ENCODE peak calls at places on chromosomes 6 and 20, in seven cellular contexts. One of them, this sample, is unnamed.

GRCh38 chr6:72703093-72703492 is 81.2 kb downstream of the KCNQ5 start:
- DNase-seq in Peyer's patch: no peak
- DNase-seq in HEK293T: no peak
- DNase-seq in amygdala: no peak
- DNase-seq in activated effector memory CD4-positive, alpha-beta T cell treated with anti-CD3 and anti-CD28 coated beads, Interleukin-2, amount 50 U/mL, for 16 hours: no peak
- DNase-seq in CD8-positive, alpha-beta T cell: no peak
- DNase-seq in SW480: no peak
- DNase-seq in this sample: no peak

GRCh38 chr6:75633045-75633444 is 31.4 kb downstream of the SENP6 start:
- DNase-seq in Peyer's patch: no peak
- DNase-seq in CD8-positive, alpha-beta T cell: no peak
- DNase-seq in amygdala: no peak
- DNase-seq in activated effector memory CD4-positive, alpha-beta T cell treated with anti-CD3 and anti-CD28 coated beads, Interleukin-2, amount 50 U/mL, for 16 hours: no peak
- DNase-seq in SW480: no peak
- DNase-seq in HEK293T: no peak
- DNase-seq in this sample: no peak

GRCh38 chr6:131378874-131379273 is 194.2 kb upstream of the ARG1 start:
- DNase-seq in HEK293T: no peak
- DNase-seq in CD8-positive, alpha-beta T cell: no peak
- DNase-seq in SW480: no peak
- DNase-seq in Peyer's patch: no peak
- DNase-seq in activated effector memory CD4-positive, alpha-beta T cell treated with anti-CD3 and anti-CD28 coated beads, Interleukin-2, amount 50 U/mL, for 16 hours: no peak
- DNase-seq in amygdala: no peak
- DNase-seq in this sample: no peak

GRCh38 chr6:159126590-159126989 is 42.6 kb upstream of the FNDC1 start:
- DNase-seq in Peyer's patch: no peak
- DNase-seq in SW480: no peak
- DNase-seq in amygdala: no peak
- DNase-seq in CD8-positive, alpha-beta T cell: no peak
- DNase-seq in activated effector memory CD4-positive, alpha-beta T cell treated with anti-CD3 and anti-CD28 coated beads, Interleukin-2, amount 50 U/mL, for 16 hours: no peak
- DNase-seq in HEK293T: no peak
- DNase-seq in this sample: no peak

GRCh38 chr6:38040254-38040653 is 220.7 kb downstream of the ZFAND3 start:
- DNase-seq in SW480: no peak
- DNase-seq in Peyer's patch: no peak
- DNase-seq in CD8-positive, alpha-beta T cell: no peak
- DNase-seq in HEK293T: no peak
- DNase-seq in amygdala: no peak
- DNase-seq in activated effector memory CD4-positive, alpha-beta T cell treated with anti-CD3 and anti-CD28 coated beads, Interleukin-2, amount 50 U/mL, for 16 hours: no peak
- DNase-seq in this sample: no peak

GRCh38 chr6:123668965-123669591 is 32.3 kb upstream of the TRDN start:
- DNase-seq in SW480: no peak
- DNase-seq in HEK293T: no peak
- DNase-seq in amygdala: no peak
- DNase-seq in CD8-positive, alpha-beta T cell: no peak
- DNase-seq in Peyer's patch: no peak
- DNase-seq in activated effector memory CD4-positive, alpha-beta T cell treated with anti-CD3 and anti-CD28 coated beads, Interleukin-2, amount 50 U/mL, for 16 hours: no peak
- DNase-seq in this sample: no peak

GRCh38 chr20:31949877-31950646 is 1.8 kb downstream of the PDRG1 start:
- DNase-seq in activated effector memory CD4-positive, alpha-beta T cell treated with anti-CD3 and anti-CD28 coated beads, Interleukin-2, amount 50 U/mL, for 16 hours: no peak
- DNase-seq in CD8-positive, alpha-beta T cell: no peak
- DNase-seq in SW480: no peak
- DNase-seq in amygdala: no peak
- DNase-seq in HEK293T: no peak
- DNase-seq in Peyer's patch: no peak
- DNase-seq in this sample: no peak

GRCh38 chr6:139679516-139680179 is 305.2 kb upstream of the CITED2 start:
- DNase-seq in amygdala: no peak
- DNase-seq in HEK293T: no peak
- DNase-seq in SW480: no peak
- DNase-seq in activated effector memory CD4-positive, alpha-beta T cell treated with anti-CD3 and anti-CD28 coated beads, Interleukin-2, amount 50 U/mL, for 16 hours: no peak
- DNase-seq in CD8-positive, alpha-beta T cell: no peak
- DNase-seq in Peyer's patch: no peak
- DNase-seq in this sample: no peak

GRCh38 chr20:46130534-46130933 is 12.4 kb downstream of the CD40 start:
- DNase-seq in HEK293T: no peak
- DNase-seq in amygdala: no peak
- DNase-seq in Peyer's patch: peak; percentile 15
- DNase-seq in activated effector memory CD4-positive, alpha-beta T cell treated with anti-CD3 and anti-CD28 coated beads, Interleukin-2, amount 50 U/mL, for 16 hours: peak; percentile 50
- DNase-seq in SW480: no peak
- DNase-seq in CD8-positive, alpha-beta T cell: no peak
- DNase-seq in this sample: no peak

GRCh38 chr6:111625511-111626331 is 20.0 kb upstream of the TRAF3IP2 start:
- DNase-seq in CD8-positive, alpha-beta T cell: no peak
- DNase-seq in activated effector memory CD4-positive, alpha-beta T cell treated with anti-CD3 and anti-CD28 coated beads, Interleukin-2, amount 50 U/mL, for 16 hours: no peak
- DNase-seq in amygdala: no peak
- DNase-seq in Peyer's patch: no peak
- DNase-seq in SW480: no peak
- DNase-seq in HEK293T: no peak
- DNase-seq in this sample: no peak

GRCh38 chr20:15836634-15837033 is 736.6 kb downstream of the KIF16B start:
- DNase-seq in SW480: peak; percentile 43
- DNase-seq in Peyer's patch: no peak
- DNase-seq in amygdala: no peak
- DNase-seq in CD8-positive, alpha-beta T cell: no peak
- DNase-seq in HEK293T: no peak
- DNase-seq in activated effector memory CD4-positive, alpha-beta T cell treated with anti-CD3 and anti-CD28 coated beads, Interleukin-2, amount 50 U/mL, for 16 hours: no peak
- DNase-seq in this sample: no peak

GRCh38 chr20:5845686-5846651 is 95.8 kb downstream of the SHLD1 start:
- DNase-seq in SW480: no peak
- DNase-seq in amygdala: no peak
- DNase-seq in CD8-positive, alpha-beta T cell: no peak
- DNase-seq in Peyer's patch: no peak
- DNase-seq in HEK293T: no peak
- DNase-seq in activated effector memory CD4-positive, alpha-beta T cell treated with anti-CD3 and anti-CD28 coated beads, Interleukin-2, amount 50 U/mL, for 16 hours: no peak
- DNase-seq in this sample: no peak

GRCh38 chr20:34736106-34736505 is 32.0 kb downstream of the TP53INP2 start:
- DNase-seq in activated effector memory CD4-positive, alpha-beta T cell treated with anti-CD3 and anti-CD28 coated beads, Interleukin-2, amount 50 U/mL, for 16 hours: no peak
- DNase-seq in SW480: no peak
- DNase-seq in Peyer's patch: no peak
- DNase-seq in amygdala: no peak
- DNase-seq in HEK293T: no peak
- DNase-seq in CD8-positive, alpha-beta T cell: no peak
- DNase-seq in this sample: no peak

GRCh38 chr20:41411458-41411857 is 44.8 kb upstream of the EMILIN3 start:
- DNase-seq in HEK293T: no peak
- DNase-seq in SW480: peak; percentile 25
- DNase-seq in CD8-positive, alpha-beta T cell: no peak
- DNase-seq in activated effector memory CD4-positive, alpha-beta T cell treated with anti-CD3 and anti-CD28 coated beads, Interleukin-2, amount 50 U/mL, for 16 hours: no peak
- DNase-seq in Peyer's patch: no peak
- DNase-seq in amygdala: no peak
- DNase-seq in this sample: no peak

This sample was measured in stimulated activated CD4-positive, alpha-beta T cell treated with anti-CD3 and anti-CD28 coated beads, Interleukin-2, amount 100 ng/mL, for 48 hours.